ENCODE peak calls at places on chromosomes 11 and 22, in five cellular contexts. One of them, this sample, is unnamed.

GRCh38 chr22:38172489-38173155 is 9.0 kb downstream of the PLA2G6 start:
- DNase-seq in stomach: peak; percentile 93
- DNase-seq in transverse colon: peak; percentile 53
- DNase-seq in GM12878: no peak
- DNase-seq in spleen: peak; percentile 84
- DNase-seq in this sample: peak; percentile 90

GRCh38 chr11:57567512-57568329 is at the start of gene UBE2L6:
- DNase-seq in stomach: peak; percentile 85
- DNase-seq in transverse colon: peak; percentile 87
- DNase-seq in GM12878: no peak
- DNase-seq in spleen: peak; percentile 95
- DNase-seq in this sample: peak; percentile 70

GRCh38 chr22:38872831-38873248 is 824 bp upstream of the CBX6 start:
- DNase-seq in stomach: peak; percentile 51
- DNase-seq in transverse colon: peak; percentile 41
- DNase-seq in GM12878: no peak
- DNase-seq in spleen: peak; percentile 87
- DNase-seq in this sample: peak; percentile 36

GRCh38 chr22:44887941-44888366 is 121.9 kb downstream of the PHF21B start:
- DNase-seq in stomach: no peak
- DNase-seq in transverse colon: no peak
- DNase-seq in GM12878: no peak
- DNase-seq in spleen: peak; percentile 70
- DNase-seq in this sample: no peak

GRCh38 chr11:116830184-116830912 is 641 bp downstream of the APOC3 start:
- DNase-seq in stomach: no peak
- DNase-seq in transverse colon: no peak
- DNase-seq in GM12878: no peak
- DNase-seq in spleen: peak; percentile 66
- DNase-seq in this sample: no peak

GRCh38 chr11:75813622-75814039 is 1.4 kb upstream of the UVRAG start:
- DNase-seq in stomach: no peak
- DNase-seq in transverse colon: no peak
- DNase-seq in GM12878: no peak
- DNase-seq in spleen: no peak
- DNase-seq in this sample: no peak

GRCh38 chr11:61028135-61028729 is 56.8 kb downstream of the CD6 start:
- DNase-seq in stomach: peak; percentile 57
- DNase-seq in transverse colon: peak; percentile 21
- DNase-seq in GM12878: peak; percentile 76
- DNase-seq in spleen: peak; percentile 86
- DNase-seq in this sample: no peak

GRCh38 chr11:116840224-116840745 is 2.9 kb upstream of the APOA1 start:
- DNase-seq in stomach: no peak
- DNase-seq in transverse colon: no peak
- DNase-seq in GM12878: no peak
- DNase-seq in spleen: peak; percentile 52
- DNase-seq in this sample: no peak

GRCh38 chr22:35175392-35175791 is 81.9 kb upstream of the HMGXB4 start:
- DNase-seq in stomach: no peak
- DNase-seq in transverse colon: no peak
- DNase-seq in GM12878: no peak
- DNase-seq in spleen: no peak
- DNase-seq in this sample: no peak

GRCh38 chr11:126310229-126310991 is 6.5 kb downstream of the DCPS start:
- DNase-seq in stomach: peak; percentile 74
- DNase-seq in transverse colon: peak; percentile 79
- DNase-seq in GM12878: no peak
- DNase-seq in spleen: peak; percentile 90
- DNase-seq in this sample: peak; percentile 72

GRCh38 chr22:41920271-41920976 is 5.5 kb upstream of the SHISA8 start:
- DNase-seq in stomach: no peak
- DNase-seq in transverse colon: peak; percentile 44
- DNase-seq in GM12878: no peak
- DNase-seq in spleen: peak; percentile 90
- DNase-seq in this sample: no peak
- H3K4me3 ChIP-seq in stomach: peak overlapping the region; percentile 55
- H3K4me3 ChIP-seq in transverse colon: peak overlapping the region; percentile 42
- H3K4me3 ChIP-seq in GM12878: peak overlapping the region; percentile 66
- H3K4me3 ChIP-seq in spleen: no peak overlapping the region
- H3K4me3 ChIP-seq in this sample: peak overlapping the region; percentile 39

GRCh38 chr11:20050551-20051333 is 109.5 kb downstream of the DBX1 start:
- DNase-seq in stomach: no peak
- DNase-seq in transverse colon: no peak
- DNase-seq in GM12878: no peak
- DNase-seq in spleen: no peak
- DNase-seq in this sample: peak; percentile 61
- TF ChIP-seq POLR2AphosphoS5 in stomach: no peak
- TF ChIP-seq POLR2AphosphoS5 in transverse colon: no peak
- TF ChIP-seq POLR2AphosphoS5 in GM12878: no peak
- TF ChIP-seq POLR2AphosphoS5 in spleen: no peak
- TF ChIP-seq POLR2AphosphoS5 in this sample: peak; percentile 29

GRCh38 chr11:65442952-65443351 is 20.4 kb downstream of the NEAT1 start:
- DNase-seq in stomach: no peak
- DNase-seq in transverse colon: no peak
- DNase-seq in GM12878: no peak
- DNase-seq in spleen: no peak
- DNase-seq in this sample: peak; percentile 19
- H3K4me3 ChIP-seq in stomach: no peak overlapping the region
- H3K4me3 ChIP-seq in transverse colon: no peak overlapping the region
- H3K4me3 ChIP-seq in GM12878: peak overlapping the region; percentile 13
- H3K4me3 ChIP-seq in spleen: no peak overlapping the region
- H3K4me3 ChIP-seq in this sample: no peak overlapping the region

DNA sequence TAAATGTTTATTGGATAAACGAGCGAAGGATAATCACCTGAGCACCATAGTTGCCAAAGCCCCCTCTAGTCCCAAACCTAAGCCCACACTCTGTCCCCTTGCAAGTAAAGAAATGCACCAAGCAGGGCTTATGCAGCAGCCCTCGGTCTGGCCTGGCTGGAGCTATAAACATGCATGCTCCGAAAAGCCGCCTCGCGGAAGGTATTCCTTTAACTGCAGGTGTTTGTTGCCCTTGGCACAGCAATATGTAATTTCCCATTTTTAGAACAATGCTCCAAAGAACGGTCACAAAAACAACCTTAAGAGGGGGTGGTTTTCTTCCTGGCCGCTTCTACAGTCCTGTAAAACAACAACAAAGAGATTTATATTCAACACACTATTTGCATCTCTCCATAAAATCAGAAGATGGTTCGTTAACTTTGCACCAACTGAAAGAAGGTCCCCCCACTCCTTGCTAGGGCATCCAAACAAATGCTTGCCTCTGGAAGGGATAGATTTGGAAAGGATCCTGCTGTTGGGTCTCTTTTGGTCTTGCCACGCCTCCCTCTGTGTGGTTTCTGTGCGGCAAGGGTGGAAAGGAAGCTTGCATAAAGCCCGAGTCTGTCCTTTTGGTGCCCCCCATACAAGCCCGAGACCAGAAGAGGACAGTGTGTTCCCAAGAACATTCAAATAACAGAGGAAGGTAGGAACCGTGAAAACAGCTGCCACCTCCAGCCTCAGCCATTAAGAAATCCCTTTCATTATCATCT is 14.9 kb downstream of the SCGB1A1 start:
- DNase-seq in stomach: no peak
- DNase-seq in transverse colon: peak; percentile 29
- DNase-seq in GM12878: no peak
- DNase-seq in spleen: no peak
- DNase-seq in this sample: peak; percentile 39
- TF ChIP-seq POLR2AphosphoS5 in stomach: no peak
- TF ChIP-seq POLR2AphosphoS5 in transverse colon: no peak
- TF ChIP-seq POLR2AphosphoS5 in GM12878: no peak
- TF ChIP-seq POLR2AphosphoS5 in spleen: no peak
- TF ChIP-seq POLR2AphosphoS5 in this sample: peak; percentile 27

GRCh38 chr11:5689551-5689983 is at the start of gene TRIM22:
- DNase-seq in stomach: peak; percentile 48
- DNase-seq in transverse colon: peak; percentile 50
- DNase-seq in GM12878: peak; percentile 92
- DNase-seq in spleen: no peak
- DNase-seq in this sample: peak; percentile 38
- H3K4me3 ChIP-seq in stomach: peak within 1 kb of the TSS; percentile 50
- H3K4me3 ChIP-seq in transverse colon: peak within 1 kb of the TSS; percentile 33
- H3K4me3 ChIP-seq in GM12878: peak within 1 kb of the TSS; percentile 78
- H3K4me3 ChIP-seq in spleen: peak within 1 kb of the TSS; percentile 73
- H3K4me3 ChIP-seq in this sample: peak within 1 kb of the TSS; percentile 37

DNA sequence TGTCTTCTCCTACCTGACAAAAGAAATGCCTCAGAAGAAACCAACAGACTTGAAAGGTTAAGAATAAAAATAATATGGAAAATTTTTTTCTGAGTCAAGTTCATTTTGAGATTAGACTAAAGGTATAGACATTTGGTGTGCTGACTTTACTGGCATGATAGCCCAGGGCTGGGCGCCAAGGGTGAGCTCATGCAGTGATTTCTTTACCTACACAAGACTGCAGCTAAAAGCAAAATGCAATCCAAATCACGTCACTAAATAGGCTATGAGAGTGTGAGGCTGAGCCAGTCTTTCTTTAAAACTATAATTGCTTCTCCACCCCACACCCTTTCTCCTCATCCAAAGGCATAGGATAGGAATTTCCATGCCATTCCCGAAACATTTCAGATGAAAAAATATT is 196.5 kb downstream of the FAM76B start:
- DNase-seq in stomach: no peak
- DNase-seq in transverse colon: no peak
- DNase-seq in GM12878: no peak
- DNase-seq in spleen: no peak
- DNase-seq in this sample: peak; percentile 54
- TF ChIP-seq POLR2AphosphoS5 in stomach: no peak
- TF ChIP-seq POLR2AphosphoS5 in transverse colon: no peak
- TF ChIP-seq POLR2AphosphoS5 in GM12878: no peak
- TF ChIP-seq POLR2AphosphoS5 in spleen: no peak
- TF ChIP-seq POLR2AphosphoS5 in this sample: no peak

GRCh38 chr22:28949788-28950187 is 66.4 kb downstream of the ZNRF3 start:
- DNase-seq in stomach: no peak
- DNase-seq in transverse colon: no peak
- DNase-seq in GM12878: no peak
- DNase-seq in spleen: no peak
- DNase-seq in this sample: no peak

GRCh38 chr22:28943501-28943879 is 60.1 kb downstream of the ZNRF3 start:
- DNase-seq in stomach: peak; percentile 41
- DNase-seq in transverse colon: no peak
- DNase-seq in GM12878: no peak
- DNase-seq in spleen: no peak
- DNase-seq in this sample: no peak

GRCh38 chr22:28950567-28951411 is 67.4 kb downstream of the ZNRF3 start:
- DNase-seq in stomach: no peak
- DNase-seq in transverse colon: no peak
- DNase-seq in GM12878: no peak
- DNase-seq in spleen: no peak
- DNase-seq in this sample: no peak

GRCh38 chr22:28948404-28948803 is 65.0 kb downstream of the ZNRF3 start:
- DNase-seq in stomach: no peak
- DNase-seq in transverse colon: no peak
- DNase-seq in GM12878: no peak
- DNase-seq in spleen: no peak
- DNase-seq in this sample: no peak

GRCh38 chr22:28947125-28947524 is 63.8 kb downstream of the ZNRF3 start:
- DNase-seq in stomach: no peak
- DNase-seq in transverse colon: no peak
- DNase-seq in GM12878: no peak
- DNase-seq in spleen: no peak
- DNase-seq in this sample: no peak
- H3K4me3 ChIP-seq in stomach: no peak overlapping the region
- H3K4me3 ChIP-seq in transverse colon: no peak overlapping the region
- H3K4me3 ChIP-seq in GM12878: no peak overlapping the region
- H3K4me3 ChIP-seq in spleen: no peak overlapping the region
- H3K4me3 ChIP-seq in this sample: no peak overlapping the region

GRCh38 chr11:64287676-64288352 is 2.2 kb downstream of the GPR137 start:
- DNase-seq in stomach: no peak
- DNase-seq in transverse colon: no peak
- DNase-seq in GM12878: no peak
- DNase-seq in spleen: no peak
- DNase-seq in this sample: no peak

GRCh38 chr11:64288353-64288750 is 2.7 kb downstream of the GPR137 start:
- DNase-seq in stomach: no peak
- DNase-seq in transverse colon: no peak
- DNase-seq in GM12878: no peak
- DNase-seq in spleen: no peak
- DNase-seq in this sample: no peak

GRCh38 chr11:64290894-64291745 is at the start of gene KCNK4:
- DNase-seq in stomach: no peak
- DNase-seq in transverse colon: no peak
- DNase-seq in GM12878: no peak
- DNase-seq in spleen: no peak
- DNase-seq in this sample: no peak

GRCh38 chr11:64290352-64290751 is 750 bp upstream of the KCNK4 start:
- DNase-seq in stomach: no peak
- DNase-seq in transverse colon: no peak
- DNase-seq in GM12878: no peak
- DNase-seq in spleen: no peak
- DNase-seq in this sample: no peak

DNA sequence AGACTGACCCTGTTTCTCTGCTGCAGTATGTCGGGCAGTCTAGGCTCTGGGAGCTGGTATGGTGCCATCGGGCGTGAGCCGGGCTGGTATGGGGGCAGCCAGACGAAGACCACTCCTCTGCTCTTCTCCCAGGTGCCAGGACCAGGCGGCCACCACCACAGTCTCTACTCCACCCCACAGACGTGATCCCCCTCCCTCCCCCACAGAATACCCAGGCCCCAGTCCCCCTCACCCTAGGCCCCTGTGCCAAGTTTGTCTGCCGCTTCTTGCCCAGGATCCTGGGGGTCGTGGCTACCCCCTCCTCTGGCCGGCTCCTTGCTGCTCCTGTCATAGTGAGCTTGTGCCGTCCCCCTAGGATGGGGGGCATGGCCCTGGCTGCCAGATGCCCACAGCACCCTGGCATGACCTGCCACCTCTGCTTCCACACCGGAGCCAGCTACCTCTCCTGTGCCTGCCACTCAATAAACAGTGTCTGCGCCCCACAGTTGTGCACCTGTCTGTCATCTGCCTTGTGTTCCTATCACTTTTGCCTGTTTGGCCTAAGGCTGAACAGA is 2.0 kb upstream of the KCNK4 start:
- DNase-seq in stomach: no peak
- DNase-seq in transverse colon: no peak
- DNase-seq in GM12878: no peak
- DNase-seq in spleen: no peak
- DNase-seq in this sample: no peak
- TF ChIP-seq POLR2AphosphoS5 in stomach: no peak
- TF ChIP-seq POLR2AphosphoS5 in transverse colon: no peak
- TF ChIP-seq POLR2AphosphoS5 in GM12878: no peak
- TF ChIP-seq POLR2AphosphoS5 in spleen: no peak
- TF ChIP-seq POLR2AphosphoS5 in this sample: no peak

This sample was measured in prostate gland.